ENCODE peak calls at places on chromosomes 1 and 21, in ten cellular contexts. Z, E, J, U, P, V, K, I, Y and S are unnamed samples.

GRCh38 chr1:89425056-89425455 is 61.2 kb downstream of the GBP6 start:
- DNase-seq in Z (no peak), E (no peak), J (no peak), U (no peak), P (no peak), V (no peak), K (no peak), I (no peak), Y (no peak), S (no peak)

GRCh38 chr1:59967780-59968179 is 41.2 kb upstream of the CYP2J2 start:
- DNase-seq in Z (no peak), E (no peak), J (no peak), U (no peak), P (no peak), V (no peak), K (no peak), I (no peak), Y (no peak), S (no peak)

GRCh38 chr1:70465911-70466310 is 54.8 kb downstream of the CTH start:
- DNase-seq in Z (no peak), E (no peak), J (no peak), U (no peak), P (no peak), V (no peak), K (no peak), I (no peak), Y (no peak), S (no peak)

GRCh38 chr1:89739013-89739843 is 81.6 kb upstream of the LRRC8D start:
- DNase-seq in Z (no peak), E (peak; percentile 42), J (peak; percentile 43), U (peak; percentile 69), P (no peak), V (peak; percentile 55), K (no peak), I (peak; percentile 47), Y (peak; percentile 32), S (no peak)

GRCh38 chr1:68201546-68202238 is 30.6 kb downstream of the WLS start:
- DNase-seq in Z (no peak), E (no peak), J (no peak), U (no peak), P (no peak), V (no peak), K (no peak), I (peak; percentile 25), Y (no peak), S (no peak)

GRCh38 chr21:38857152-38857825 is 51.6 kb downstream of the ETS2 start:
- DNase-seq in Z (no peak), E (no peak), J (no peak), U (no peak), P (no peak), V (no peak), K (peak; percentile 22), I (no peak), Y (no peak), S (no peak)

GRCh38 chr1:6419803-6420593 is at the start of gene HES2:
- DNase-seq in Z (no peak), E (peak; percentile 63), J (no peak), U (no peak), P (no peak), V (no peak), K (no peak), I (no peak), Y (no peak), S (peak; percentile 77)

GRCh38 chr1:156551866-156552265 is 20.5 kb downstream of the IQGAP3 start:
- DNase-seq in Z (no peak), E (no peak), J (no peak), U (no peak), P (peak; percentile 53), V (peak; percentile 5), K (no peak), I (no peak), Y (no peak), S (no peak)

GRCh38 chr1:112461200-112461871 is 47.4 kb upstream of the WNT2B start:
- DNase-seq in Z (no peak), E (no peak), J (no peak), U (no peak), P (no peak), V (no peak), K (no peak), I (no peak), Y (no peak), S (no peak)

GRCh38 chr1:160131803-160132565 is 16.4 kb downstream of the ATP1A2 start:
- DNase-seq in Z (peak; percentile 90), E (no peak), J (no peak), U (no peak), P (peak; percentile 86), V (no peak), K (peak; percentile 68), I (no peak), Y (no peak), S (no peak)

GRCh38 chr1:116325922-116326321 is 47.1 kb upstream of the ATP1A1 start:
- DNase-seq in Z (no peak), E (no peak), J (no peak), U (no peak), P (no peak), V (no peak), K (no peak), I (no peak), Y (no peak), S (no peak)

DNA sequence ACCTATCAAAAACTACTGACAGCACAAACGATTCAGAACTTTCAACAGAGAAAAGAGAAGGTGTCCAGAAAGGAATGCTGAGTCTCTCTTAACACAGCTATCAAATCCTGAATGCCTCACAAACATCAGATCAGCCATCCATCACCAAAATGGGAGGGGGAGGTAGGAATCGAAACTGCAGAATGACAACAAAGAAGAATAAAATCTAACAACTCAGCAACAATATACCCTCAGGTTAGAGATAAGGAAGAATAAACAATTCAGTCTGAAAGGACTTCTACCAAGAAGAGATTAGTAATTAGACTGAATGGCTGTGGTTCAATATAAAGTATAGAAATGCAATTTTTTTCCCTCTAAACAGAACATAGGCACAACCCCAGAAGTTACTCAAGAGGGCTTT is 94.4 kb downstream of the RERE start:
- DNase-seq in Z (no peak), E (no peak), J (no peak), U (no peak), P (no peak), V (no peak), K (no peak), I (no peak), Y (no peak), S (no peak)
- TF ChIP-seq CTCF in Z (no peak), E (no peak), J (no peak), U (no peak), P (no peak), V (no peak), K (no peak), I (no peak), Y (no peak), S (no peak)

GRCh38 chr1:233675893-233676292 is 62.0 kb downstream of the KCNK1 start:
- DNase-seq in Z (no peak), E (no peak), J (no peak), U (no peak), P (no peak), V (no peak), K (no peak), I (no peak), Y (no peak), S (no peak)
- TF ChIP-seq CTCF in Z (no peak), E (no peak), J (no peak), U (no peak), P (no peak), V (no peak), K (no peak), I (no peak), Y (no peak), S (no peak)

GRCh38 chr1:11364170-11364569 is 91.2 kb downstream of the UBIAD1 start:
- DNase-seq in Z (no peak), E (peak; percentile 49), J (no peak), U (no peak), P (no peak), V (no peak), K (no peak), I (no peak), Y (no peak), S (no peak)
- TF ChIP-seq CTCF in Z (no peak), E (peak; percentile 46), J (no peak), U (no peak), P (no peak), V (no peak), K (no peak), I (no peak), Y (no peak), S (peak; percentile 43)

DNA sequence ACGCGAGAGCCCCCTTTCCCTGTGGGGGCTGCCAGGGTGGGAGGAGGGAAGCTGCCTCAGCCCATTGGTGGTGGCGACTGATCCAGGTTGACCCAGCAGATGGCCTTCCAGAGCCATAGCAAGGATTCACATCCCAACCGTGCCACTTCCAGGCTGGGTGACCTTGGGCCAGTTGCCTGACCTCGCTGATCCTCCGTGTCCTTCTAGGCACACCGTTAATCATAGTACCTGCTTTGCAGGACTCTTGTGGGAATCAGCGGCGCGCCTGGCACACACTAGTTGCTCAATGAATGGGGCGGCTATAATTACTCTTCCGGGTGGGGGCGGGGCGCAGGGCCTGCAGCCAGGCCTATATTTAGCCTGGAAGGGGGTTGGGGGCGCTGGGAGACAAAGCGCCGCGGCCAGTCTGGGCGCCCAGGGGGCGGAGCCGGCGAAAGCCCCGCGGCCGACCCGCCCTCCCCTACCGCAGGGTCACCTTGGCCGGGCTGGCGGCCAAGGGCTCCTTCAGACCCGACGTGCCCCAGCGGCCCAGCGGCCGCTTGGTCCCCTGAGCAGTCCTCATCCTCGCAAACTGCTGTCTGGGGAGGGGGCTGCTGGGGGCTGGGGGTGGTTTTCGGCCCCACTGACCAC is 5.1 kb downstream of the HSPB7 start:
- DNase-seq in Z (peak; percentile 93), E (peak; percentile 79), J (peak; percentile 54), U (no peak), P (peak; percentile 89), V (peak; percentile 70), K (peak; percentile 82), I (peak; percentile 75), Y (peak; percentile 83), S (peak; percentile 76)
- TF ChIP-seq CTCF in Z (no peak), E (no peak), J (no peak), U (no peak), P (no peak), V (no peak), K (no peak), I (no peak), Y (no peak), S (peak; percentile 22)